ENCODE peak calls at places on chromosomes 12 and 14, in nine cellular contexts. One of them, this sample, is unnamed.

GRCh38 chr12:77625441-77625840 is 205.3 kb upstream of the NAV3 start:
- DNase-seq in heart right ventricle: no peak
- DNase-seq in substantia nigra: no peak
- DNase-seq in suprapubic skin: no peak
- DNase-seq in cardiac muscle cell: no peak
- DNase-seq in tibial artery: no peak
- DNase-seq in CD8-positive, alpha-beta T cell: no peak
- DNase-seq in psoas muscle: no peak
- DNase-seq in ascending aorta: no peak
- DNase-seq in this sample: no peak

GRCh38 chr14:104693482-104694431 is 4.3 kb downstream of the INF2 start:
- DNase-seq in heart right ventricle: no peak
- DNase-seq in substantia nigra: peak
- DNase-seq in suprapubic skin: no peak
- DNase-seq in cardiac muscle cell: no peak
- DNase-seq in tibial artery: no peak
- DNase-seq in CD8-positive, alpha-beta T cell: no peak
- DNase-seq in psoas muscle: no peak
- DNase-seq in ascending aorta: no peak
- DNase-seq in this sample: no peak

GRCh38 chr12:64918288-64918687 is 93.8 kb downstream of the TBC1D30 start:
- DNase-seq in heart right ventricle: no peak
- DNase-seq in substantia nigra: no peak
- DNase-seq in suprapubic skin: no peak
- DNase-seq in cardiac muscle cell: no peak
- DNase-seq in tibial artery: no peak
- DNase-seq in CD8-positive, alpha-beta T cell: no peak
- DNase-seq in psoas muscle: no peak
- DNase-seq in ascending aorta: no peak
- DNase-seq in this sample: no peak

GRCh38 chr14:93114068-93114710 is 1.5 kb downstream of the ITPK1 start:
- DNase-seq in heart right ventricle: no peak
- DNase-seq in substantia nigra: no peak
- DNase-seq in suprapubic skin: no peak
- DNase-seq in cardiac muscle cell: no peak
- DNase-seq in tibial artery: no peak
- DNase-seq in CD8-positive, alpha-beta T cell: no peak
- DNase-seq in psoas muscle: no peak
- DNase-seq in ascending aorta: no peak
- DNase-seq in this sample: no peak

GRCh38 chr12:59736359-59736758 is 140.5 kb downstream of the SLC16A7 start:
- DNase-seq in heart right ventricle: no peak
- DNase-seq in substantia nigra: no peak
- DNase-seq in suprapubic skin: no peak
- DNase-seq in cardiac muscle cell: no peak
- DNase-seq in tibial artery: no peak
- DNase-seq in CD8-positive, alpha-beta T cell: no peak
- DNase-seq in psoas muscle: no peak
- DNase-seq in ascending aorta: no peak
- DNase-seq in this sample: no peak

GRCh38 chr14:61620130-61620946 is 75.0 kb upstream of the HIF1A start:
- DNase-seq in heart right ventricle: no peak
- DNase-seq in substantia nigra: no peak
- DNase-seq in suprapubic skin: no peak
- DNase-seq in cardiac muscle cell: no peak
- DNase-seq in tibial artery: no peak
- DNase-seq in CD8-positive, alpha-beta T cell: no peak
- DNase-seq in psoas muscle: no peak
- DNase-seq in ascending aorta: no peak
- DNase-seq in this sample: no peak

GRCh38 chr12:123696641-123697040 is 15.5 kb upstream of the ATP6V0A2 start:
- DNase-seq in heart right ventricle: no peak
- DNase-seq in substantia nigra: no peak
- DNase-seq in suprapubic skin: no peak
- DNase-seq in cardiac muscle cell: no peak
- DNase-seq in tibial artery: no peak
- DNase-seq in CD8-positive, alpha-beta T cell: no peak
- DNase-seq in psoas muscle: no peak
- DNase-seq in ascending aorta: no peak
- DNase-seq in this sample: no peak

GRCh38 chr14:68528031-68528687 is 264.7 kb downstream of the ZFP36L1 start:
- DNase-seq in heart right ventricle: no peak
- DNase-seq in substantia nigra: no peak
- DNase-seq in suprapubic skin: no peak
- DNase-seq in cardiac muscle cell: no peak
- DNase-seq in tibial artery: no peak
- DNase-seq in CD8-positive, alpha-beta T cell: no peak
- DNase-seq in psoas muscle: no peak
- DNase-seq in ascending aorta: no peak
- DNase-seq in this sample: no peak

GRCh38 chr12:51368640-51369517 is 22.3 kb downstream of the GALNT6 start:
- DNase-seq in heart right ventricle: peak
- DNase-seq in substantia nigra: peak
- DNase-seq in suprapubic skin: no peak
- DNase-seq in cardiac muscle cell: no peak
- DNase-seq in tibial artery: no peak
- DNase-seq in CD8-positive, alpha-beta T cell: peak
- DNase-seq in psoas muscle: peak
- DNase-seq in ascending aorta: peak
- DNase-seq in this sample: no peak

GRCh38 chr14:103348154-103348553 is 14.1 kb downstream of the EIF5 start:
- DNase-seq in heart right ventricle: no peak
- DNase-seq in substantia nigra: no peak
- DNase-seq in suprapubic skin: no peak
- DNase-seq in cardiac muscle cell: no peak
- DNase-seq in tibial artery: no peak
- DNase-seq in CD8-positive, alpha-beta T cell: no peak
- DNase-seq in psoas muscle: no peak
- DNase-seq in ascending aorta: no peak
- DNase-seq in this sample: no peak

GRCh38 chr14:73191441-73191840 is 45.9 kb upstream of the PAPLN start:
- DNase-seq in heart right ventricle: no peak
- DNase-seq in substantia nigra: no peak
- DNase-seq in suprapubic skin: no peak
- DNase-seq in cardiac muscle cell: no peak
- DNase-seq in tibial artery: no peak
- DNase-seq in CD8-positive, alpha-beta T cell: no peak
- DNase-seq in psoas muscle: no peak
- DNase-seq in ascending aorta: no peak
- DNase-seq in this sample: no peak

GRCh38 chr12:31876568-31877424 is 82.4 kb upstream of the RESF1 start:
- DNase-seq in heart right ventricle: peak
- DNase-seq in substantia nigra: no peak
- DNase-seq in suprapubic skin: no peak
- DNase-seq in cardiac muscle cell: no peak
- DNase-seq in tibial artery: no peak
- DNase-seq in CD8-positive, alpha-beta T cell: no peak
- DNase-seq in psoas muscle: no peak
- DNase-seq in ascending aorta: no peak
- DNase-seq in this sample: no peak

GRCh38 chr12:92340441-92341332 is 195.0 kb upstream of the BTG1 start:
- DNase-seq in heart right ventricle: no peak
- DNase-seq in substantia nigra: no peak
- DNase-seq in suprapubic skin: no peak
- DNase-seq in cardiac muscle cell: no peak
- DNase-seq in tibial artery: no peak
- DNase-seq in CD8-positive, alpha-beta T cell: no peak
- DNase-seq in psoas muscle: no peak
- DNase-seq in ascending aorta: no peak
- DNase-seq in this sample: no peak

GRCh38 chr14:52949711-52950409 is 990 bp downstream of the FERMT2 start:
- DNase-seq in heart right ventricle: peak
- DNase-seq in substantia nigra: peak
- DNase-seq in suprapubic skin: no peak
- DNase-seq in cardiac muscle cell: peak
- DNase-seq in tibial artery: peak
- DNase-seq in CD8-positive, alpha-beta T cell: no peak
- DNase-seq in psoas muscle: no peak
- DNase-seq in ascending aorta: no peak
- DNase-seq in this sample: no peak

GRCh38 chr12:43882578-43883178 is 46.8 kb downstream of the TMEM117 start:
- DNase-seq in heart right ventricle: no peak
- DNase-seq in substantia nigra: no peak
- DNase-seq in suprapubic skin: no peak
- DNase-seq in cardiac muscle cell: peak
- DNase-seq in tibial artery: no peak
- DNase-seq in CD8-positive, alpha-beta T cell: no peak
- DNase-seq in psoas muscle: no peak
- DNase-seq in ascending aorta: no peak
- DNase-seq in this sample: peak

GRCh38 chr12:126719886-126720666 is 1546.9 kb upstream of the TMEM132C start:
- DNase-seq in heart right ventricle: no peak
- DNase-seq in substantia nigra: no peak
- DNase-seq in suprapubic skin: no peak
- DNase-seq in cardiac muscle cell: peak
- DNase-seq in tibial artery: no peak
- DNase-seq in CD8-positive, alpha-beta T cell: no peak
- DNase-seq in psoas muscle: no peak
- DNase-seq in ascending aorta: no peak
- DNase-seq in this sample: no peak
- H3K27ac ChIP-seq in heart right ventricle: no peak
- H3K27ac ChIP-seq in substantia nigra: no peak
- H3K27ac ChIP-seq in suprapubic skin: no peak
- H3K27ac ChIP-seq in cardiac muscle cell: peak
- H3K27ac ChIP-seq in tibial artery: no peak
- H3K27ac ChIP-seq in CD8-positive, alpha-beta T cell: no peak
- H3K27ac ChIP-seq in psoas muscle: no peak
- H3K27ac ChIP-seq in ascending aorta: no peak
- H3K27ac ChIP-seq in this sample: no peak

GRCh38 chr12:76031081-76031413 is 529 bp downstream of the PHLDA1 start:
- DNase-seq in heart right ventricle: no peak
- DNase-seq in substantia nigra: no peak
- DNase-seq in suprapubic skin: no peak
- DNase-seq in cardiac muscle cell: no peak
- DNase-seq in tibial artery: no peak
- DNase-seq in CD8-positive, alpha-beta T cell: no peak
- DNase-seq in psoas muscle: no peak
- DNase-seq in ascending aorta: no peak
- DNase-seq in this sample: no peak
- H3K27ac ChIP-seq in heart right ventricle: peak
- H3K27ac ChIP-seq in substantia nigra: peak
- H3K27ac ChIP-seq in suprapubic skin: peak
- H3K27ac ChIP-seq in cardiac muscle cell: peak
- H3K27ac ChIP-seq in tibial artery: peak
- H3K27ac ChIP-seq in CD8-positive, alpha-beta T cell: peak
- H3K27ac ChIP-seq in psoas muscle: peak
- H3K27ac ChIP-seq in ascending aorta: peak
- H3K27ac ChIP-seq in this sample: peak

GRCh38 chr12:15621140-15621539 is 168.0 kb downstream of the EPS8 start:
- DNase-seq in heart right ventricle: no peak
- DNase-seq in substantia nigra: no peak
- DNase-seq in suprapubic skin: no peak
- DNase-seq in cardiac muscle cell: no peak
- DNase-seq in tibial artery: no peak
- DNase-seq in CD8-positive, alpha-beta T cell: no peak
- DNase-seq in psoas muscle: no peak
- DNase-seq in ascending aorta: no peak
- DNase-seq in this sample: no peak

GRCh38 chr12:15627995-15628945 is 160.9 kb downstream of the EPS8 start:
- DNase-seq in heart right ventricle: no peak
- DNase-seq in substantia nigra: no peak
- DNase-seq in suprapubic skin: no peak
- DNase-seq in cardiac muscle cell: peak
- DNase-seq in tibial artery: no peak
- DNase-seq in CD8-positive, alpha-beta T cell: no peak
- DNase-seq in psoas muscle: no peak
- DNase-seq in ascending aorta: no peak
- DNase-seq in this sample: no peak

GRCh38 chr12:15629108-15629507 is 160.1 kb downstream of the EPS8 start:
- DNase-seq in heart right ventricle: peak
- DNase-seq in substantia nigra: no peak
- DNase-seq in suprapubic skin: no peak
- DNase-seq in cardiac muscle cell: peak
- DNase-seq in tibial artery: peak
- DNase-seq in CD8-positive, alpha-beta T cell: no peak
- DNase-seq in psoas muscle: peak
- DNase-seq in ascending aorta: peak
- DNase-seq in this sample: peak

GRCh38 chr12:15620726-15621125 is 168.5 kb downstream of the EPS8 start:
- DNase-seq in heart right ventricle: no peak
- DNase-seq in substantia nigra: no peak
- DNase-seq in suprapubic skin: no peak
- DNase-seq in cardiac muscle cell: no peak
- DNase-seq in tibial artery: no peak
- DNase-seq in CD8-positive, alpha-beta T cell: no peak
- DNase-seq in psoas muscle: no peak
- DNase-seq in ascending aorta: no peak
- DNase-seq in this sample: no peak

GRCh38 chr12:15625075-15625474 is 164.1 kb downstream of the EPS8 start:
- DNase-seq in heart right ventricle: no peak
- DNase-seq in substantia nigra: no peak
- DNase-seq in suprapubic skin: no peak
- DNase-seq in cardiac muscle cell: no peak
- DNase-seq in tibial artery: no peak
- DNase-seq in CD8-positive, alpha-beta T cell: no peak
- DNase-seq in psoas muscle: no peak
- DNase-seq in ascending aorta: no peak
- DNase-seq in this sample: no peak
- H3K27ac ChIP-seq in heart right ventricle: no peak
- H3K27ac ChIP-seq in substantia nigra: no peak
- H3K27ac ChIP-seq in suprapubic skin: no peak
- H3K27ac ChIP-seq in cardiac muscle cell: no peak
- H3K27ac ChIP-seq in tibial artery: no peak
- H3K27ac ChIP-seq in CD8-positive, alpha-beta T cell: no peak
- H3K27ac ChIP-seq in psoas muscle: no peak
- H3K27ac ChIP-seq in ascending aorta: peak
- H3K27ac ChIP-seq in this sample: no peak

GRCh38 chr12:110370732-110371141 is 32.8 kb downstream of the ANAPC7 start:
- DNase-seq in heart right ventricle: no peak
- DNase-seq in substantia nigra: no peak
- DNase-seq in suprapubic skin: no peak
- DNase-seq in cardiac muscle cell: no peak
- DNase-seq in tibial artery: no peak
- DNase-seq in CD8-positive, alpha-beta T cell: no peak
- DNase-seq in psoas muscle: no peak
- DNase-seq in ascending aorta: no peak
- DNase-seq in this sample: no peak

GRCh38 chr12:110365743-110366473 is 37.6 kb downstream of the ANAPC7 start:
- DNase-seq in heart right ventricle: no peak
- DNase-seq in substantia nigra: no peak
- DNase-seq in suprapubic skin: no peak
- DNase-seq in cardiac muscle cell: no peak
- DNase-seq in tibial artery: no peak
- DNase-seq in CD8-positive, alpha-beta T cell: no peak
- DNase-seq in psoas muscle: no peak
- DNase-seq in ascending aorta: no peak
- DNase-seq in this sample: no peak

GRCh38 chr12:110367209-110367864 is 36.2 kb downstream of the ANAPC7 start:
- DNase-seq in heart right ventricle: no peak
- DNase-seq in substantia nigra: peak
- DNase-seq in suprapubic skin: no peak
- DNase-seq in cardiac muscle cell: no peak
- DNase-seq in tibial artery: no peak
- DNase-seq in CD8-positive, alpha-beta T cell: no peak
- DNase-seq in psoas muscle: no peak
- DNase-seq in ascending aorta: no peak
- DNase-seq in this sample: no peak

GRCh38 chr12:110369992-110370391 is 33.5 kb downstream of the ANAPC7 start:
- DNase-seq in heart right ventricle: no peak
- DNase-seq in substantia nigra: no peak
- DNase-seq in suprapubic skin: no peak
- DNase-seq in cardiac muscle cell: no peak
- DNase-seq in tibial artery: no peak
- DNase-seq in CD8-positive, alpha-beta T cell: no peak
- DNase-seq in psoas muscle: no peak
- DNase-seq in ascending aorta: no peak
- DNase-seq in this sample: no peak

GRCh38 chr12:110366474-110367208 is 36.9 kb downstream of the ANAPC7 start:
- DNase-seq in heart right ventricle: no peak
- DNase-seq in substantia nigra: no peak
- DNase-seq in suprapubic skin: no peak
- DNase-seq in cardiac muscle cell: no peak
- DNase-seq in tibial artery: no peak
- DNase-seq in CD8-positive, alpha-beta T cell: no peak
- DNase-seq in psoas muscle: no peak
- DNase-seq in ascending aorta: no peak
- DNase-seq in this sample: no peak
- H3K27ac ChIP-seq in heart right ventricle: no peak
- H3K27ac ChIP-seq in substantia nigra: no peak
- H3K27ac ChIP-seq in suprapubic skin: no peak
- H3K27ac ChIP-seq in cardiac muscle cell: peak
- H3K27ac ChIP-seq in tibial artery: peak
- H3K27ac ChIP-seq in CD8-positive, alpha-beta T cell: no peak
- H3K27ac ChIP-seq in psoas muscle: no peak
- H3K27ac ChIP-seq in ascending aorta: peak
- H3K27ac ChIP-seq in this sample: no peak